ENCODE peak calls at places on chromosomes 5 and 9, in eight cellular contexts. One of them, this sample, is unnamed.

GRCh38 chr9:81984911-81985310 is 3.7 kb upstream of the SPATA31D1 start:
- DNase-seq in heart right ventricle: no peak
- DNase-seq in CD8-positive, alpha-beta T cell: no peak
- DNase-seq in heart left ventricle: no peak
- DNase-seq in H1: no peak
- DNase-seq in aorta: no peak
- DNase-seq in lower lobe of right lung: no peak
- DNase-seq in uterus: no peak
- DNase-seq in this sample: no peak

GRCh38 chr5:172380992-172381643 is 73.2 kb downstream of the SH3PXD2B start:
- DNase-seq in H1: no peak
- DNase-seq in uterus: peak; percentile 62
- DNase-seq in CD8-positive, alpha-beta T cell: no peak
- DNase-seq in lower lobe of right lung: peak; percentile 68
- DNase-seq in aorta: peak; percentile 92
- DNase-seq in heart right ventricle: peak; percentile 43
- DNase-seq in heart left ventricle: peak; percentile 67
- DNase-seq in this sample: peak; percentile 85

GRCh38 chr5:58088941-58089340 is 370.9 kb downstream of the PLK2 start:
- DNase-seq in lower lobe of right lung: no peak
- DNase-seq in CD8-positive, alpha-beta T cell: no peak
- DNase-seq in H1: no peak
- DNase-seq in uterus: no peak
- DNase-seq in heart right ventricle: peak; percentile 31
- DNase-seq in heart left ventricle: no peak
- DNase-seq in aorta: no peak
- DNase-seq in this sample: peak; percentile 27

GRCh38 chr5:133924221-133924920 is 44.1 kb downstream of the C5orf15 start:
- DNase-seq in heart left ventricle: no peak
- DNase-seq in CD8-positive, alpha-beta T cell: no peak
- DNase-seq in uterus: no peak
- DNase-seq in aorta: no peak
- DNase-seq in heart right ventricle: no peak
- DNase-seq in H1: no peak
- DNase-seq in lower lobe of right lung: no peak
- DNase-seq in this sample: no peak

GRCh38 chr5:174119386-174119785 is 73.9 kb downstream of the NSG2 start:
- DNase-seq in heart left ventricle: no peak
- DNase-seq in heart right ventricle: no peak
- DNase-seq in uterus: no peak
- DNase-seq in CD8-positive, alpha-beta T cell: no peak
- DNase-seq in H1: no peak
- DNase-seq in aorta: no peak
- DNase-seq in lower lobe of right lung: no peak
- DNase-seq in this sample: no peak

GRCh38 chr5:119275873-119276214 is 80.0 kb upstream of the TNFAIP8 start:
- DNase-seq in heart left ventricle: no peak
- DNase-seq in H1: no peak
- DNase-seq in uterus: no peak
- DNase-seq in lower lobe of right lung: no peak
- DNase-seq in heart right ventricle: no peak
- DNase-seq in aorta: no peak
- DNase-seq in CD8-positive, alpha-beta T cell: no peak
- DNase-seq in this sample: no peak

GRCh38 chr5:117332341-117332740 is 757.7 kb upstream of the SEMA6A start:
- DNase-seq in uterus: no peak
- DNase-seq in heart right ventricle: no peak
- DNase-seq in heart left ventricle: no peak
- DNase-seq in H1: no peak
- DNase-seq in lower lobe of right lung: no peak
- DNase-seq in aorta: no peak
- DNase-seq in CD8-positive, alpha-beta T cell: no peak
- DNase-seq in this sample: no peak

GRCh38 chr9:5375091-5375490 is 35.4 kb upstream of the RLN1 start:
- DNase-seq in H1: no peak
- DNase-seq in lower lobe of right lung: no peak
- DNase-seq in CD8-positive, alpha-beta T cell: no peak
- DNase-seq in heart left ventricle: no peak
- DNase-seq in uterus: no peak
- DNase-seq in aorta: no peak
- DNase-seq in heart right ventricle: no peak
- DNase-seq in this sample: no peak

GRCh38 chr5:42944989-42945388 is 95.1 kb downstream of the ANXA2R start:
- DNase-seq in heart left ventricle: peak; percentile 23
- DNase-seq in uterus: no peak
- DNase-seq in heart right ventricle: no peak
- DNase-seq in CD8-positive, alpha-beta T cell: no peak
- DNase-seq in H1: no peak
- DNase-seq in lower lobe of right lung: no peak
- DNase-seq in aorta: no peak
- DNase-seq in this sample: no peak

GRCh38 chr5:151106073-151106472 is 25.2 kb upstream of the TNIP1 start:
- DNase-seq in uterus: no peak
- DNase-seq in H1: no peak
- DNase-seq in heart right ventricle: no peak
- DNase-seq in lower lobe of right lung: no peak
- DNase-seq in aorta: no peak
- DNase-seq in heart left ventricle: no peak
- DNase-seq in CD8-positive, alpha-beta T cell: no peak
- DNase-seq in this sample: no peak

GRCh38 chr5:88879724-88880123 is 3.3 kb downstream of the MEF2C start:
- DNase-seq in aorta: no peak
- DNase-seq in heart right ventricle: no peak
- DNase-seq in CD8-positive, alpha-beta T cell: no peak
- DNase-seq in uterus: no peak
- DNase-seq in H1: no peak
- DNase-seq in heart left ventricle: no peak
- DNase-seq in lower lobe of right lung: no peak
- DNase-seq in this sample: no peak

GRCh38 chr9:110911659-110912473 is 126.4 kb downstream of the LPAR1 start:
- DNase-seq in heart right ventricle: no peak
- DNase-seq in heart left ventricle: no peak
- DNase-seq in H1: no peak
- DNase-seq in uterus: no peak
- DNase-seq in lower lobe of right lung: no peak
- DNase-seq in CD8-positive, alpha-beta T cell: no peak
- DNase-seq in aorta: no peak
- DNase-seq in this sample: no peak

GRCh38 chr9:104247899-104248460 is 153.9 kb downstream of the SMC2 start:
- DNase-seq in CD8-positive, alpha-beta T cell: no peak
- DNase-seq in aorta: no peak
- DNase-seq in H1: no peak
- DNase-seq in heart right ventricle: no peak
- DNase-seq in heart left ventricle: no peak
- DNase-seq in lower lobe of right lung: no peak
- DNase-seq in uterus: no peak
- DNase-seq in this sample: no peak

GRCh38 chr9:131516274-131516565 is 13.5 kb downstream of the POMT1 start:
- DNase-seq in heart right ventricle: no peak
- DNase-seq in lower lobe of right lung: no peak
- DNase-seq in uterus: no peak
- DNase-seq in heart left ventricle: no peak
- DNase-seq in aorta: no peak
- DNase-seq in CD8-positive, alpha-beta T cell: no peak
- DNase-seq in H1: no peak
- DNase-seq in this sample: no peak

GRCh38 chr9:38075272-38075671 is 6.2 kb upstream of the SHB start:
- DNase-seq in uterus: no peak
- DNase-seq in lower lobe of right lung: peak; percentile 58
- DNase-seq in H1: no peak
- DNase-seq in CD8-positive, alpha-beta T cell: no peak
- DNase-seq in aorta: no peak
- DNase-seq in heart right ventricle: no peak
- DNase-seq in heart left ventricle: no peak
- DNase-seq in this sample: peak; percentile 87

GRCh38 chr9:38082456-38083287 is 13.6 kb upstream of the SHB start:
- DNase-seq in lower lobe of right lung: no peak
- DNase-seq in uterus: no peak
- DNase-seq in aorta: no peak
- DNase-seq in heart left ventricle: no peak
- DNase-seq in heart right ventricle: no peak
- DNase-seq in H1: no peak
- DNase-seq in CD8-positive, alpha-beta T cell: no peak
- DNase-seq in this sample: no peak

GRCh38 chr9:38083858-38084555 is 15.0 kb upstream of the SHB start:
- DNase-seq in aorta: no peak
- DNase-seq in lower lobe of right lung: no peak
- DNase-seq in heart right ventricle: no peak
- DNase-seq in CD8-positive, alpha-beta T cell: no peak
- DNase-seq in uterus: no peak
- DNase-seq in heart left ventricle: no peak
- DNase-seq in H1: no peak
- DNase-seq in this sample: no peak

GRCh38 chr9:38081356-38082108 is 12.5 kb upstream of the SHB start:
- DNase-seq in heart left ventricle: no peak
- DNase-seq in CD8-positive, alpha-beta T cell: no peak
- DNase-seq in lower lobe of right lung: no peak
- DNase-seq in heart right ventricle: no peak
- DNase-seq in uterus: no peak
- DNase-seq in aorta: no peak
- DNase-seq in H1: no peak
- DNase-seq in this sample: no peak

GRCh38 chr9:38079410-38080105 is 10.5 kb upstream of the SHB start:
- DNase-seq in H1: no peak
- DNase-seq in heart right ventricle: no peak
- DNase-seq in uterus: no peak
- DNase-seq in heart left ventricle: no peak
- DNase-seq in aorta: no peak
- DNase-seq in lower lobe of right lung: peak; percentile 54
- DNase-seq in CD8-positive, alpha-beta T cell: no peak
- DNase-seq in this sample: no peak
- H3K27ac ChIP-seq in H1: no peak overlapping the region
- H3K27ac ChIP-seq in heart right ventricle: no peak overlapping the region
- H3K27ac ChIP-seq in uterus: peak overlapping the region; percentile 23
- H3K27ac ChIP-seq in heart left ventricle: no peak overlapping the region
- H3K27ac ChIP-seq in aorta: no peak overlapping the region
- H3K27ac ChIP-seq in lower lobe of right lung: no peak overlapping the region
- H3K27ac ChIP-seq in CD8-positive, alpha-beta T cell: no peak overlapping the region
- H3K27ac ChIP-seq in this sample: no peak overlapping the region

DNA sequence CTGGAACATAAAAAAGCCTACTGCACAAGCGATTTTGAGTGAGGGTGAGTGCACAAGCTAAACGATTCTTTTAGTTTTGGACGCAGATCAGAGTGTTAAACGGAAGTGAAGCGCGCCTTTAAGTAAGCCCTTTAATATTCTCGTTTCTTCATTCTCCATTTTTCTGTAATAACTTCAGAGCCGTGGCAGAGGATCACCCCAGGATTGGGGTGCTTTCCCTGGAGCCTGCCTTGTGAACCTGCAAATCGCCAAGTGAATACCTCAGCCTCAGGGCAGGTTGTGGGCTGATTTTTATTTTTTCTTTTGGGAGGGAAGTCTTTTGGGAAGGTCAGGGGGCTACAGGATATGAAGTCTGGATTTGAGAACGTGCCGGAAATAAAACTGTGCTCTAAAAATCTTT is 5.0 kb upstream of the PAX5 start:
- DNase-seq in lower lobe of right lung: no peak
- DNase-seq in H1: no peak
- DNase-seq in heart left ventricle: no peak
- DNase-seq in heart right ventricle: no peak
- DNase-seq in CD8-positive, alpha-beta T cell: no peak
- DNase-seq in uterus: no peak
- DNase-seq in aorta: no peak
- DNase-seq in this sample: no peak
- H3K27ac ChIP-seq in lower lobe of right lung: no peak overlapping the region
- H3K27ac ChIP-seq in H1: no peak overlapping the region
- H3K27ac ChIP-seq in heart left ventricle: no peak overlapping the region
- H3K27ac ChIP-seq in heart right ventricle: no peak overlapping the region
- H3K27ac ChIP-seq in CD8-positive, alpha-beta T cell: no peak overlapping the region
- H3K27ac ChIP-seq in uterus: no peak overlapping the region
- H3K27ac ChIP-seq in aorta: no peak overlapping the region
- H3K27ac ChIP-seq in this sample: no peak overlapping the region

DNA sequence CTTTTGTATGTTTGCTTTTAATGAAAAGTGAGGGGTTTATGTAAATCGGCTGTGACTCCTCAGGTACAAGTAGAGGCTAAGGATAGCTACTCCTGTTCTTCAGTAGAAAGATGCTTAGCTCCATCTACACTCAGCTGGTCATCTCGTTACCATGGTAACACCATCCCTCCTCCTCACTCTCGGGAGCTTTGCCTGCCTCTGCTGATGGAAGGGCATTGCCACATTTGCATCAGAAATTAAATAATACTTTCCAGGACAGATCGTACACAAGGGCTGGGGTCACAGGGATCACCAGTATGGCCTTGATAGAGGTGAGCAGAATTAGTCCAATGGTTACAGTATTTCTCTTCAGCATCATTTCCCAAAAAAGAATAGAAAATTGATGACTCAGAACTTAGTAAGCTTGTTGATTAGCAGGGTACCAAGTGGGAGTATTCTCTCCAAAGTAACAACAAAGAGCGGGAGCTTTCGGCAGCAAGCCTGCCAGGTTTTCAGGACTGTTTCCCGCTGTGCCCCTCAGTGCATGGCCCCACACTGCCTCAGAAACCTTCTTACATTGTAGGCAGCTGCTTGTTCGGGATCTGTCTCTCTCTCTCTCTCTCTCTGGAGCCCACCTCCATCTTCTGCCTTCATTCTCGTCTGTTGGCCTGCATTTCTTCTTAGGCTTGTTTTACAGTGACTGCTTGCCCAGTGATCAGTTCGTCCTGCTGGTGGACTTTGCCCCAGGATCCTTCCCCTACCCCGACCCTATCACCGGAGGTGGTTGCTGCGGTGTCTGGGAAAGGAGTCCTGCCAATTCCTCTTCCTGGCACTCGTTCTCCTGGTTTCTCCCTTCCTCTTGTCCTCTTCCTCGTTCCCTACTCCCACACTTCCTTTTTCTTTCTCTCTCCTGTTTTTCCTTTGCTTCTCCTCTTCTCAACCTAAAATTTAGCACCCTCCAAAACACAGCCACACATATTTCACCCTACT is 51.9 kb upstream of the SNAPC3 start:
- DNase-seq in heart right ventricle: no peak
- DNase-seq in uterus: peak; percentile 21
- DNase-seq in H1: no peak
- DNase-seq in aorta: no peak
- DNase-seq in lower lobe of right lung: no peak
- DNase-seq in CD8-positive, alpha-beta T cell: no peak
- DNase-seq in heart left ventricle: no peak
- DNase-seq in this sample: no peak
- H3K27ac ChIP-seq in heart right ventricle: no peak overlapping the region
- H3K27ac ChIP-seq in uterus: peak overlapping the region; percentile 54
- H3K27ac ChIP-seq in H1: no peak overlapping the region
- H3K27ac ChIP-seq in aorta: no peak overlapping the region
- H3K27ac ChIP-seq in lower lobe of right lung: no peak overlapping the region
- H3K27ac ChIP-seq in CD8-positive, alpha-beta T cell: no peak overlapping the region
- H3K27ac ChIP-seq in heart left ventricle: no peak overlapping the region
- H3K27ac ChIP-seq in this sample: no peak overlapping the region

DNA sequence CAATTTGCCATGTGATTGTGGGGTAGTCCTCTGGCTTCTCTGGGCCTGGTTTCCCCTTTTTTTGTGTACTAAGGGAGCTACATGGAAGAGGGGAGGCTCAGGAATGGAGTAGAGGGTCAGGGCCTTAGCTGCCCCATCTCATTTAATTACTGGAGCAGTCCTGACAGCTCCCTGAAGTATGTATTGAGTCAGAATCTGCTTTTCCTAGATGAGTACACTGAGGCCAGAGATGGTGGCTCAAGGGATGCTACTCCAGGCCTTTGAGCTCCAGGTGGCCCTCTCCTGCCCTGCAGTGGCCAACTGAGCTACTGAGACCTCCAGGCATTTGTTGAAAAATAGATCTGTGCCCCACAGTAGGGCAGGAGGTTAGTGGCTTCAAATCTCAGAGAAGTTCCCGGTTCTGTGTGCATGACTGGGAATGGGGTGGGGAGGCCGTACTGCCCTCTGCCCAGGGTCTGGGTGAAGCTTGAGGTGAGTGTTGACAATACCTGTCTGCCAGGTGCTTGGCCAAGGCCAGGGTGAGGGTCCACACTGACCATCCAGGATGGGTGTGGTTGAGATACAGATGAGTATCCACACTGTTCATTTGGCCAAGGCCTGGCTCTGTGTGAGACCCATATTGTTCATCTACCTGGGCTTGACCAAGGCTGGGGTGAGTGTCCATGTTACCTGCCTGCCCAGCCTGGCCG is 45.7 kb downstream of the CXXC5 start:
- DNase-seq in uterus: no peak
- DNase-seq in aorta: no peak
- DNase-seq in heart right ventricle: no peak
- DNase-seq in lower lobe of right lung: no peak
- DNase-seq in CD8-positive, alpha-beta T cell: no peak
- DNase-seq in H1: no peak
- DNase-seq in heart left ventricle: no peak
- DNase-seq in this sample: no peak
- H3K27ac ChIP-seq in uterus: no peak overlapping the region
- H3K27ac ChIP-seq in aorta: no peak overlapping the region
- H3K27ac ChIP-seq in heart right ventricle: no peak overlapping the region
- H3K27ac ChIP-seq in lower lobe of right lung: no peak overlapping the region
- H3K27ac ChIP-seq in CD8-positive, alpha-beta T cell: no peak overlapping the region
- H3K27ac ChIP-seq in H1: no peak overlapping the region
- H3K27ac ChIP-seq in heart left ventricle: no peak overlapping the region
- H3K27ac ChIP-seq in this sample: no peak overlapping the region